ENCODE peak calls at places on chromosomes 3 and 15, in six cellular contexts. One of them, this sample, is unnamed.

GRCh38 chr15:40928351-40928974 is 677 bp upstream of the DLL4 start:
- DNase-seq in GM12864: no peak
- DNase-seq in choroid plexus epithelial cell: no peak
- DNase-seq in HL-60: no peak
- DNase-seq in astrocyte: no peak
- DNase-seq in AG04450: no peak
- DNase-seq in this sample: no peak

GRCh38 chr15:101092186-101092866 is 159.5 kb downstream of the CHSY1 start:
- DNase-seq in GM12864: no peak
- DNase-seq in choroid plexus epithelial cell: peak
- DNase-seq in HL-60: no peak
- DNase-seq in astrocyte: no peak
- DNase-seq in AG04450: no peak
- DNase-seq in this sample: no peak

GRCh38 chr15:33468740-33469139 is 158.0 kb downstream of the RYR3 start:
- DNase-seq in GM12864: no peak
- DNase-seq in choroid plexus epithelial cell: no peak
- DNase-seq in HL-60: no peak
- DNase-seq in astrocyte: no peak
- DNase-seq in AG04450: no peak
- DNase-seq in this sample: no peak

GRCh38 chr3:148938306-148938705 is 53.0 kb upstream of the GYG1 start:
- DNase-seq in GM12864: no peak
- DNase-seq in choroid plexus epithelial cell: peak
- DNase-seq in HL-60: no peak
- DNase-seq in astrocyte: no peak
- DNase-seq in AG04450: no peak
- DNase-seq in this sample: no peak

GRCh38 chr15:37291920-37292319 is 191.6 kb upstream of the MEIS2 start:
- DNase-seq in GM12864: no peak
- DNase-seq in choroid plexus epithelial cell: peak
- DNase-seq in HL-60: no peak
- DNase-seq in astrocyte: peak
- DNase-seq in AG04450: no peak
- DNase-seq in this sample: no peak

GRCh38 chr15:70647396-70647795 is 116.0 kb downstream of the UACA start:
- DNase-seq in GM12864: no peak
- DNase-seq in choroid plexus epithelial cell: no peak
- DNase-seq in HL-60: no peak
- DNase-seq in astrocyte: no peak
- DNase-seq in AG04450: no peak
- DNase-seq in this sample: no peak

GRCh38 chr3:4720316-4721075 is 227.3 kb downstream of the ITPR1 start:
- DNase-seq in GM12864: no peak
- DNase-seq in choroid plexus epithelial cell: peak
- DNase-seq in HL-60: peak
- DNase-seq in astrocyte: peak
- DNase-seq in AG04450: no peak
- DNase-seq in this sample: peak

GRCh38 chr3:16738451-16738850 is 133.2 kb upstream of the DAZL start:
- DNase-seq in GM12864: no peak
- DNase-seq in choroid plexus epithelial cell: no peak
- DNase-seq in HL-60: no peak
- DNase-seq in astrocyte: no peak
- DNase-seq in AG04450: no peak
- DNase-seq in this sample: no peak

GRCh38 chr15:56608993-56609392 is 124.3 kb downstream of the ZNF280D start:
- DNase-seq in GM12864: peak
- DNase-seq in choroid plexus epithelial cell: no peak
- DNase-seq in HL-60: no peak
- DNase-seq in astrocyte: no peak
- DNase-seq in AG04450: no peak
- DNase-seq in this sample: peak

GRCh38 chr3:140429791-140430190 is 248.1 kb upstream of the TRIM42 start:
- DNase-seq in GM12864: no peak
- DNase-seq in choroid plexus epithelial cell: no peak
- DNase-seq in HL-60: no peak
- DNase-seq in astrocyte: no peak
- DNase-seq in AG04450: no peak
- DNase-seq in this sample: no peak

GRCh38 chr3:81936817-81937216 is 175.4 kb upstream of the GBE1 start:
- DNase-seq in GM12864: no peak
- DNase-seq in choroid plexus epithelial cell: no peak
- DNase-seq in HL-60: no peak
- DNase-seq in astrocyte: no peak
- DNase-seq in AG04450: no peak
- DNase-seq in this sample: peak

GRCh38 chr3:196684548-196685407 is 27.3 kb downstream of the CEP19 start:
- DNase-seq in GM12864: peak
- DNase-seq in choroid plexus epithelial cell: peak
- DNase-seq in HL-60: no peak
- DNase-seq in astrocyte: peak
- DNase-seq in AG04450: peak
- DNase-seq in this sample: peak

GRCh38 chr15:101242999-101243336 is 8.9 kb downstream of the CHSY1 start:
- DNase-seq in GM12864: no peak
- DNase-seq in choroid plexus epithelial cell: no peak
- DNase-seq in HL-60: no peak
- DNase-seq in astrocyte: peak
- DNase-seq in AG04450: no peak
- DNase-seq in this sample: no peak

GRCh38 chr15:63446260-63446659 is 58.1 kb upstream of the USP3 start:
- DNase-seq in GM12864: no peak
- DNase-seq in choroid plexus epithelial cell: no peak
- DNase-seq in HL-60: no peak
- DNase-seq in astrocyte: no peak
- DNase-seq in AG04450: no peak
- DNase-seq in this sample: no peak

GRCh38 chr3:31878231-31878838 is 102.7 kb downstream of the OSBPL10 start:
- DNase-seq in GM12864: no peak
- DNase-seq in choroid plexus epithelial cell: peak
- DNase-seq in HL-60: no peak
- DNase-seq in astrocyte: peak
- DNase-seq in AG04450: no peak
- DNase-seq in this sample: no peak

GRCh38 chr3:45841380-45841700 is 579 bp downstream of the LZTFL1 start:
- DNase-seq in GM12864: no peak
- DNase-seq in choroid plexus epithelial cell: peak
- DNase-seq in HL-60: peak
- DNase-seq in astrocyte: peak
- DNase-seq in AG04450: no peak
- DNase-seq in this sample: peak

GRCh38 chr3:113084777-113085176 is 94.0 kb downstream of the GTPBP8 start:
- DNase-seq in GM12864: no peak
- DNase-seq in choroid plexus epithelial cell: peak
- DNase-seq in HL-60: no peak
- DNase-seq in astrocyte: peak
- DNase-seq in AG04450: peak
- DNase-seq in this sample: no peak

GRCh38 chr3:182787302-182788036 is 5.8 kb upstream of the ATP11B start:
- DNase-seq in GM12864: no peak
- DNase-seq in choroid plexus epithelial cell: peak
- DNase-seq in HL-60: no peak
- DNase-seq in astrocyte: peak
- DNase-seq in AG04450: no peak
- DNase-seq in this sample: no peak

GRCh38 chr15:62307551-62307950 is 142.5 kb upstream of the C2CD4B start:
- DNase-seq in GM12864: no peak
- DNase-seq in choroid plexus epithelial cell: peak
- DNase-seq in HL-60: no peak
- DNase-seq in astrocyte: peak
- DNase-seq in AG04450: no peak
- DNase-seq in this sample: no peak

GRCh38 chr3:195909645-195910498 is 1.5 kb upstream of the TNK2 start:
- DNase-seq in GM12864: no peak
- DNase-seq in choroid plexus epithelial cell: peak
- DNase-seq in HL-60: peak
- DNase-seq in astrocyte: peak
- DNase-seq in AG04450: no peak
- DNase-seq in this sample: peak

GRCh38 chr3:134643150-134643675 is 7.6 kb downstream of the KY start:
- DNase-seq in GM12864: no peak
- DNase-seq in choroid plexus epithelial cell: no peak
- DNase-seq in HL-60: no peak
- DNase-seq in astrocyte: no peak
- DNase-seq in AG04450: no peak
- DNase-seq in this sample: no peak

GRCh38 chr3:134640378-134640777 is 10.4 kb downstream of the KY start:
- DNase-seq in GM12864: no peak
- DNase-seq in choroid plexus epithelial cell: no peak
- DNase-seq in HL-60: no peak
- DNase-seq in astrocyte: no peak
- DNase-seq in AG04450: no peak
- DNase-seq in this sample: no peak

GRCh38 chr3:134641671-134642300 is 9.0 kb downstream of the KY start:
- DNase-seq in GM12864: no peak
- DNase-seq in choroid plexus epithelial cell: no peak
- DNase-seq in HL-60: no peak
- DNase-seq in astrocyte: no peak
- DNase-seq in AG04450: no peak
- DNase-seq in this sample: no peak

GRCh38 chr3:134642445-134643149 is 8.2 kb downstream of the KY start:
- DNase-seq in GM12864: no peak
- DNase-seq in choroid plexus epithelial cell: no peak
- DNase-seq in HL-60: no peak
- DNase-seq in astrocyte: no peak
- DNase-seq in AG04450: no peak
- DNase-seq in this sample: no peak

GRCh38 chr3:134640872-134641470 is 9.9 kb downstream of the KY start:
- DNase-seq in GM12864: no peak
- DNase-seq in choroid plexus epithelial cell: peak
- DNase-seq in HL-60: peak
- DNase-seq in astrocyte: no peak
- DNase-seq in AG04450: no peak
- DNase-seq in this sample: peak
- TF ChIP-seq CTCF in GM12864: peak
- TF ChIP-seq CTCF in choroid plexus epithelial cell: peak
- TF ChIP-seq CTCF in HL-60: peak
- TF ChIP-seq CTCF in astrocyte: peak
- TF ChIP-seq CTCF in AG04450: peak
- TF ChIP-seq CTCF in this sample: peak

DNA sequence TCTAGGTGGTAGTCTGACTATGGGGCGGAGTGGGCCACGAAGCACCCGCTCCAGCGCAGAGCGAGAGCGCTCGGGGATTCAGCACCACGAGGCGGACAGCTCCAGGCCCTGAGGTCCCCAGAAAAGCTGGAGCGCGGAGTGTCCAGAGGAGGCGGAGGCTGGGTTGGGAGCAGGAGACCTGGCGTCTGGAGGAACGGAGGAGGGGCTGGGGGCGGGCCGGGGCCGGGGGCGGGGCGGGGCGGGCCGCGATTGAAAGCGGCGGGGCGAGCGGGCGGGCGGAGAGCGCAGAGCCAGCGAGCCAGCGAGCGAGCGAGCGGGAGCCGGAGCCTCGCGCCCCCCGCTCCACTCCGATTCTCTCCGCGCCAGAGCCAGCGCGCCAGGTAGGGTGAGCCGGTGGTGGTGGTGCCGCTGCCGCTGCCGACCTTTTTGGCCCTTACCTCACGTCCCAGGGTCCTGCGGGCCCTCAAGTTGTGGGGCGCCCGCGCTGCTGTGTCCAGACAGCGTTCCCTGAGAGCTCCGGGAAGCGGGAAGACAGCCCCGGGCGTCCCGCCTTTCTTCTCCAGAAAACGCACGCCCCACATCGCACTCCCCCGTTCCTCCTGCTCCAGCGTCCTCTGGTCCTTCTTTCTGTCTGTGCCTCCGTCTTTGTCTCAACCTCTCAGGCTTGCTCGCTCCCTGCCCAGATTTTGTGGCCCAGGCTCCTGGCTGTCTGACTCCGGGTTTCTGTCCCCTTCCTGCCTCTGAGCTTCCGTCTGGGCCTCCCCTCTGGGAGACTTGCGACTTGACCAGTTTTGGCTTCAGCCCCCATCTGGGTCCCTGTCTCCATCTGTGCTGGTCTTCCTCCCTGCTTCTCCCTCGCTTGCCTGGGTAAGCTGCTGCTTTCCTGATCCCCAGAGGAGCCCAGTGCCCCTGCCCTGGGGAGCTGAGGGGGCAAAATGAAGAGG is at the start of gene GRM2:
- DNase-seq in GM12864: no peak
- DNase-seq in choroid plexus epithelial cell: peak
- DNase-seq in HL-60: no peak
- DNase-seq in astrocyte: peak
- DNase-seq in AG04450: peak
- DNase-seq in this sample: no peak
- H3K4me3 ChIP-seq in GM12864: no peak
- H3K4me3 ChIP-seq in choroid plexus epithelial cell: peak
- H3K4me3 ChIP-seq in HL-60: no peak
- H3K4me3 ChIP-seq in astrocyte: peak
- H3K4me3 ChIP-seq in AG04450: peak
- H3K4me3 ChIP-seq in this sample: no peak

DNA sequence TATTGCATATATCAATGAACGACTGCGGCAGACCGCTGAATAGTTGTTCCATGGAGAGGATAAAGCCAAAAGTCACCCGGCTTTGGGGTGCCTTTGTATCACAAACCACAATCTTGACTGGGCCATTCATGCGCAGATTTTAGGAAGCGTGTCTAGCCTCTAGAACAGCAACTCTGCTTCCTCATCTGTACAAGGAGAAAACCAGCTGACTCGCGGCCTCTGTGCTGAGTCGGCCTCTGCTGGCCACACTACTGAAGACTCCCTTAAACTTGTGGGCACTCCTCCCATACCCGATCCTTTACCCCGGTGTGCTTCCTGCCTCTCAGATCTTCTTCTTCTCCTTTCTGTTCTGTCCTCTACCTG is 872 bp downstream of the DLEC1 start:
- DNase-seq in GM12864: no peak
- DNase-seq in choroid plexus epithelial cell: peak
- DNase-seq in HL-60: no peak
- DNase-seq in astrocyte: peak
- DNase-seq in AG04450: no peak
- DNase-seq in this sample: peak
- TF ChIP-seq CTCF in GM12864: peak
- TF ChIP-seq CTCF in choroid plexus epithelial cell: peak
- TF ChIP-seq CTCF in HL-60: no peak
- TF ChIP-seq CTCF in astrocyte: no peak
- TF ChIP-seq CTCF in AG04450: peak
- TF ChIP-seq CTCF in this sample: peak

DNA sequence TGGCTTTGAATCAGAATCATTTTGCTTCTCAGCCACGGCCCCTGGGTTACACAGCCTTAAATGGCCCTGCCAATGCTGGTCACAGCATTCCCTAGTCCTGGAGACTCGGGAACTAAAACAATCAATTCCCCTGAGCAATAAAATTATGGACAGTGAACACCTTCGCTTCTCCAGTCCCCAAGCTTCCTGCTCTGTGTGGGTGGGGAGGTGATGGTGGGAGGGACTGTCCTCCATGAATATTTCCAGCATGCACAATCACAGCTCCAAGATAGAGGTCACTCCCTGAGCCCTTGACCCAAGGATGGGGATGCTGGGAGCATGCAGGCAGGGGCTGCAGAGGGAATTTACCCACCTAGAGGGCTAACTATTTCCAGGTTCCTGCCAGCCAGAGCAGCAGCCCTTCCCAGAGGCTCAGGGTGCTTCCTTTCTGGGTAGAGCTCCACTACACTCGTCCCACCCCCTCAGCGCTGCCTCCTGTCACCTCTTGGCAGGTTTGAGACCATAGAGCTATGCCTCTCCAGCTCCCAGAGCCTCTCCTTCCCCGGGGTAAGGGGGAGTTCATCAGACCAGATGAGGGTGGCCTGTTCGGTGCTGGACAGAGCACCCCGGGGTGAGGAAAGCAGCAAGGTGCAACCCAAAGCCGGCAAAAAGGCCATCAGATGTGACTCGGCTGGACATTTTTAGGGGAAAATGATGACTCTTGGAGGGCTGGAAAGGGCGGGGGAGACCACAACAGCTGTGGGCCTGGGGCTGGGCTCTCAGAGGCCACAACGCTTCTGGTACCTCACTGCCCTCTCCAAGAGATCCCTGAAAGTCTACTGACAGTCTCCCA is 14.5 kb upstream of the CCDC33 start:
- DNase-seq in GM12864: no peak
- DNase-seq in choroid plexus epithelial cell: no peak
- DNase-seq in HL-60: no peak
- DNase-seq in astrocyte: no peak
- DNase-seq in AG04450: no peak
- DNase-seq in this sample: no peak
- H3K4me3 ChIP-seq in GM12864: no peak
- H3K4me3 ChIP-seq in choroid plexus epithelial cell: no peak
- H3K4me3 ChIP-seq in HL-60: no peak
- H3K4me3 ChIP-seq in astrocyte: no peak
- H3K4me3 ChIP-seq in AG04450: no peak
- H3K4me3 ChIP-seq in this sample: no peak

This sample was measured in GM12865.